ENCODE peak calls at places on chromosomes 4 and X, in five cellular contexts. One of them, this sample, is unnamed.

GRCh38 chr4:124941267-124941666 is 228.7 kb upstream of the ANKRD50 start:
- DNase-seq in NCI-H1694 treated with DMSO at 0.1 percent for 48 hours: no peak
- DNase-seq in bronchial epithelial cell: peak
- DNase-seq in NCI-H1092 treated with DMSO at 0.1 percent for 48 hours: no peak
- DNase-seq in naive thymus-derived CD4-positive, alpha-beta T cell: no peak
- DNase-seq in this sample: peak

GRCh38 chr4:145840801-145841200 is 97.8 kb downstream of the ZNF827 start:
- DNase-seq in NCI-H1694 treated with DMSO at 0.1 percent for 48 hours: no peak
- DNase-seq in bronchial epithelial cell: no peak
- DNase-seq in NCI-H1092 treated with DMSO at 0.1 percent for 48 hours: no peak
- DNase-seq in naive thymus-derived CD4-positive, alpha-beta T cell: no peak
- DNase-seq in this sample: no peak

GRCh38 chr4:60590116-60590515 is 610.0 kb upstream of the ADGRL3 start:
- DNase-seq in NCI-H1694 treated with DMSO at 0.1 percent for 48 hours: no peak
- DNase-seq in bronchial epithelial cell: no peak
- DNase-seq in NCI-H1092 treated with DMSO at 0.1 percent for 48 hours: no peak
- DNase-seq in naive thymus-derived CD4-positive, alpha-beta T cell: no peak
- DNase-seq in this sample: no peak

GRCh38 chrX:17814557-17814956 is 46.5 kb downstream of the RAI2 start:
- DNase-seq in NCI-H1694 treated with DMSO at 0.1 percent for 48 hours: no peak
- DNase-seq in bronchial epithelial cell: peak
- DNase-seq in NCI-H1092 treated with DMSO at 0.1 percent for 48 hours: no peak
- DNase-seq in naive thymus-derived CD4-positive, alpha-beta T cell: no peak
- DNase-seq in this sample: no peak

GRCh38 chr4:1495416-1496115 is 89.3 kb upstream of the NKX1-1 start:
- DNase-seq in NCI-H1694 treated with DMSO at 0.1 percent for 48 hours: no peak
- DNase-seq in bronchial epithelial cell: no peak
- DNase-seq in NCI-H1092 treated with DMSO at 0.1 percent for 48 hours: no peak
- DNase-seq in naive thymus-derived CD4-positive, alpha-beta T cell: no peak
- DNase-seq in this sample: no peak

GRCh38 chr4:169810325-169811323 is 52.9 kb upstream of the HPF1 start:
- DNase-seq in NCI-H1694 treated with DMSO at 0.1 percent for 48 hours: peak
- DNase-seq in bronchial epithelial cell: peak
- DNase-seq in NCI-H1092 treated with DMSO at 0.1 percent for 48 hours: peak
- DNase-seq in naive thymus-derived CD4-positive, alpha-beta T cell: peak
- DNase-seq in this sample: peak

GRCh38 chr4:86451560-86452322 is 91.9 kb upstream of the MAPK10 start:
- DNase-seq in NCI-H1694 treated with DMSO at 0.1 percent for 48 hours: no peak
- DNase-seq in bronchial epithelial cell: peak
- DNase-seq in NCI-H1092 treated with DMSO at 0.1 percent for 48 hours: no peak
- DNase-seq in naive thymus-derived CD4-positive, alpha-beta T cell: no peak
- DNase-seq in this sample: peak

GRCh38 chr4:81518762-81519427 is 47.2 kb upstream of the RASGEF1B start:
- DNase-seq in NCI-H1694 treated with DMSO at 0.1 percent for 48 hours: no peak
- DNase-seq in bronchial epithelial cell: no peak
- DNase-seq in NCI-H1092 treated with DMSO at 0.1 percent for 48 hours: no peak
- DNase-seq in naive thymus-derived CD4-positive, alpha-beta T cell: no peak
- DNase-seq in this sample: no peak

GRCh38 chr4:56908206-56909082 is 744 bp downstream of the REST start:
- DNase-seq in NCI-H1694 treated with DMSO at 0.1 percent for 48 hours: no peak
- DNase-seq in bronchial epithelial cell: peak
- DNase-seq in NCI-H1092 treated with DMSO at 0.1 percent for 48 hours: no peak
- DNase-seq in naive thymus-derived CD4-positive, alpha-beta T cell: peak
- DNase-seq in this sample: peak

GRCh38 chr4:17111959-17112659 is 213.7 kb upstream of the LDB2 start:
- DNase-seq in NCI-H1694 treated with DMSO at 0.1 percent for 48 hours: no peak
- DNase-seq in bronchial epithelial cell: no peak
- DNase-seq in NCI-H1092 treated with DMSO at 0.1 percent for 48 hours: no peak
- DNase-seq in naive thymus-derived CD4-positive, alpha-beta T cell: no peak
- DNase-seq in this sample: peak

GRCh38 chrX:70434914-70435586 is 9.6 kb upstream of the DLG3 start:
- DNase-seq in NCI-H1694 treated with DMSO at 0.1 percent for 48 hours: no peak
- DNase-seq in bronchial epithelial cell: no peak
- DNase-seq in NCI-H1092 treated with DMSO at 0.1 percent for 48 hours: no peak
- DNase-seq in naive thymus-derived CD4-positive, alpha-beta T cell: no peak
- DNase-seq in this sample: no peak

GRCh38 chr4:156377036-156377700 is 423.5 kb upstream of the CTSO start:
- DNase-seq in NCI-H1694 treated with DMSO at 0.1 percent for 48 hours: no peak
- DNase-seq in bronchial epithelial cell: no peak
- DNase-seq in NCI-H1092 treated with DMSO at 0.1 percent for 48 hours: no peak
- DNase-seq in naive thymus-derived CD4-positive, alpha-beta T cell: no peak
- DNase-seq in this sample: no peak

GRCh38 chr4:86416081-86416480 is 56.2 kb upstream of the MAPK10 start:
- DNase-seq in NCI-H1694 treated with DMSO at 0.1 percent for 48 hours: no peak
- DNase-seq in bronchial epithelial cell: peak
- DNase-seq in NCI-H1092 treated with DMSO at 0.1 percent for 48 hours: no peak
- DNase-seq in naive thymus-derived CD4-positive, alpha-beta T cell: no peak
- DNase-seq in this sample: no peak

GRCh38 chr4:142656178-142656577 is 189.9 kb downstream of the INPP4B start:
- DNase-seq in NCI-H1694 treated with DMSO at 0.1 percent for 48 hours: no peak
- DNase-seq in bronchial epithelial cell: no peak
- DNase-seq in NCI-H1092 treated with DMSO at 0.1 percent for 48 hours: no peak
- DNase-seq in naive thymus-derived CD4-positive, alpha-beta T cell: no peak
- DNase-seq in this sample: peak

GRCh38 chr4:109708435-109708834 is 5.2 kb upstream of the CASP6 start:
- DNase-seq in NCI-H1694 treated with DMSO at 0.1 percent for 48 hours: no peak
- DNase-seq in bronchial epithelial cell: no peak
- DNase-seq in NCI-H1092 treated with DMSO at 0.1 percent for 48 hours: no peak
- DNase-seq in naive thymus-derived CD4-positive, alpha-beta T cell: no peak
- DNase-seq in this sample: no peak

GRCh38 chr4:145680902-145681301 is 956 bp downstream of the C4orf51 start:
- DNase-seq in NCI-H1694 treated with DMSO at 0.1 percent for 48 hours: no peak
- DNase-seq in bronchial epithelial cell: no peak
- DNase-seq in NCI-H1092 treated with DMSO at 0.1 percent for 48 hours: no peak
- DNase-seq in naive thymus-derived CD4-positive, alpha-beta T cell: no peak
- DNase-seq in this sample: peak

GRCh38 chr4:11813951-11814446 is 385.3 kb upstream of the HS3ST1 start:
- DNase-seq in NCI-H1694 treated with DMSO at 0.1 percent for 48 hours: no peak
- DNase-seq in bronchial epithelial cell: no peak
- DNase-seq in NCI-H1092 treated with DMSO at 0.1 percent for 48 hours: no peak
- DNase-seq in naive thymus-derived CD4-positive, alpha-beta T cell: no peak
- DNase-seq in this sample: no peak

GRCh38 chr4:55018978-55019377 is 106.4 kb downstream of the KDR start:
- DNase-seq in NCI-H1694 treated with DMSO at 0.1 percent for 48 hours: no peak
- DNase-seq in bronchial epithelial cell: peak
- DNase-seq in NCI-H1092 treated with DMSO at 0.1 percent for 48 hours: no peak
- DNase-seq in naive thymus-derived CD4-positive, alpha-beta T cell: no peak
- DNase-seq in this sample: no peak

GRCh38 chr4:74873545-74874295 is 59.2 kb upstream of the PARM1 start:
- DNase-seq in NCI-H1694 treated with DMSO at 0.1 percent for 48 hours: no peak
- DNase-seq in bronchial epithelial cell: no peak
- DNase-seq in NCI-H1092 treated with DMSO at 0.1 percent for 48 hours: no peak
- DNase-seq in naive thymus-derived CD4-positive, alpha-beta T cell: no peak
- DNase-seq in this sample: peak

GRCh38 chrX:150625107-150625506 is 56.7 kb downstream of the MTM1 start:
- DNase-seq in NCI-H1694 treated with DMSO at 0.1 percent for 48 hours: no peak
- DNase-seq in bronchial epithelial cell: no peak
- DNase-seq in NCI-H1092 treated with DMSO at 0.1 percent for 48 hours: no peak
- DNase-seq in naive thymus-derived CD4-positive, alpha-beta T cell: no peak
- DNase-seq in this sample: no peak

GRCh38 chrX:1784773-1785172 is 169.9 kb downstream of the ASMT start:
- DNase-seq in NCI-H1694 treated with DMSO at 0.1 percent for 48 hours: no peak
- DNase-seq in bronchial epithelial cell: no peak
- DNase-seq in NCI-H1092 treated with DMSO at 0.1 percent for 48 hours: no peak
- DNase-seq in naive thymus-derived CD4-positive, alpha-beta T cell: no peak
- DNase-seq in this sample: no peak

GRCh38 chrX:6505960-6506359 is 29.0 kb downstream of the VCX3A start:
- DNase-seq in NCI-H1694 treated with DMSO at 0.1 percent for 48 hours: no peak
- DNase-seq in bronchial epithelial cell: no peak
- DNase-seq in NCI-H1092 treated with DMSO at 0.1 percent for 48 hours: no peak
- DNase-seq in naive thymus-derived CD4-positive, alpha-beta T cell: no peak
- DNase-seq in this sample: peak

GRCh38 chrX:102966701-102967100 is 29.6 kb downstream of the RAB40AL start:
- DNase-seq in NCI-H1694 treated with DMSO at 0.1 percent for 48 hours: no peak
- DNase-seq in bronchial epithelial cell: no peak
- DNase-seq in NCI-H1092 treated with DMSO at 0.1 percent for 48 hours: no peak
- DNase-seq in naive thymus-derived CD4-positive, alpha-beta T cell: no peak
- DNase-seq in this sample: no peak

GRCh38 chrX:40097492-40098263 is at the start of gene BCOR:
- DNase-seq in NCI-H1694 treated with DMSO at 0.1 percent for 48 hours: peak
- DNase-seq in bronchial epithelial cell: no peak
- DNase-seq in NCI-H1092 treated with DMSO at 0.1 percent for 48 hours: peak
- DNase-seq in naive thymus-derived CD4-positive, alpha-beta T cell: peak
- DNase-seq in this sample: peak

GRCh38 chr4:185011408-185011807 is 6.9 kb upstream of the HELT start:
- DNase-seq in NCI-H1694 treated with DMSO at 0.1 percent for 48 hours: peak
- DNase-seq in bronchial epithelial cell: no peak
- DNase-seq in NCI-H1092 treated with DMSO at 0.1 percent for 48 hours: peak
- DNase-seq in naive thymus-derived CD4-positive, alpha-beta T cell: no peak
- DNase-seq in this sample: no peak

GRCh38 chr4:141346144-141346543 is 125.4 kb downstream of the ZNF330 start:
- DNase-seq in NCI-H1694 treated with DMSO at 0.1 percent for 48 hours: peak
- DNase-seq in bronchial epithelial cell: peak
- DNase-seq in NCI-H1092 treated with DMSO at 0.1 percent for 48 hours: peak
- DNase-seq in naive thymus-derived CD4-positive, alpha-beta T cell: no peak
- DNase-seq in this sample: peak

GRCh38 chr4:76705497-76705896 is 192.4 kb downstream of the SOWAHB start:
- DNase-seq in NCI-H1694 treated with DMSO at 0.1 percent for 48 hours: no peak
- DNase-seq in bronchial epithelial cell: no peak
- DNase-seq in NCI-H1092 treated with DMSO at 0.1 percent for 48 hours: no peak
- DNase-seq in naive thymus-derived CD4-positive, alpha-beta T cell: no peak
- DNase-seq in this sample: no peak

GRCh38 chr4:5973486-5974220 is 44.6 kb downstream of the C4orf50 start:
- DNase-seq in NCI-H1694 treated with DMSO at 0.1 percent for 48 hours: no peak
- DNase-seq in bronchial epithelial cell: no peak
- DNase-seq in NCI-H1092 treated with DMSO at 0.1 percent for 48 hours: no peak
- DNase-seq in naive thymus-derived CD4-positive, alpha-beta T cell: no peak
- DNase-seq in this sample: no peak

GRCh38 chr4:121421594-121421993 is 40.8 kb upstream of the QRFPR start:
- DNase-seq in NCI-H1694 treated with DMSO at 0.1 percent for 48 hours: no peak
- DNase-seq in bronchial epithelial cell: peak
- DNase-seq in NCI-H1092 treated with DMSO at 0.1 percent for 48 hours: peak
- DNase-seq in naive thymus-derived CD4-positive, alpha-beta T cell: no peak
- DNase-seq in this sample: peak

GRCh38 chr4:124711469-124712416 is 789 bp downstream of the ANKRD50 start:
- DNase-seq in NCI-H1694 treated with DMSO at 0.1 percent for 48 hours: peak
- DNase-seq in bronchial epithelial cell: peak
- DNase-seq in NCI-H1092 treated with DMSO at 0.1 percent for 48 hours: peak
- DNase-seq in naive thymus-derived CD4-positive, alpha-beta T cell: peak
- DNase-seq in this sample: peak

GRCh38 chr4:143357161-143357845 is 20.6 kb downstream of the GAB1 start:
- DNase-seq in NCI-H1694 treated with DMSO at 0.1 percent for 48 hours: no peak
- DNase-seq in bronchial epithelial cell: peak
- DNase-seq in NCI-H1092 treated with DMSO at 0.1 percent for 48 hours: no peak
- DNase-seq in naive thymus-derived CD4-positive, alpha-beta T cell: no peak
- DNase-seq in this sample: no peak